ENCODE peak calls at places on chromosomes 3 and 15, in four cellular contexts. S, N, Y and X are unnamed samples.

GRCh38 chr3:194672876-194673275 is 885 bp upstream of the LSG1 start:
- DNase-seq in N (no peak), Y (no peak), S (no peak), X (no peak)

GRCh38 chr3:64995857-64996564 is 308.2 kb upstream of the ADAMTS9 start:
- DNase-seq in N (no peak), S (no peak), Y (no peak), X (no peak)

GRCh38 chr3:147582642-147583041 is 173.5 kb downstream of the ZIC1 start:
- DNase-seq in Y (no peak), S (no peak), N (no peak), X (no peak)

GRCh38 chr3:54758461-54758860 is 169.4 kb downstream of the LRTM1 start:
- DNase-seq in S (no peak), Y (no peak), N (no peak), X (no peak)

GRCh38 chr3:40911928-40912327 is 287.4 kb upstream of the CTNNB1 start:
- DNase-seq in S (no peak), N (no peak), Y (no peak), X (no peak)

GRCh38 chr3:162492446-162493081 is 996.0 kb downstream of the OTOL1 start:
- DNase-seq in S (no peak), Y (no peak), N (peak), X (no peak)

GRCh38 chr15:80118956-80119355 is 33.8 kb upstream of the FAH start:
- DNase-seq in S (no peak), Y (peak), N (no peak), X (no peak)

GRCh38 chr3:15637131-15637951 is 35.8 kb downstream of the BTD start:
- DNase-seq in S (no peak), Y (peak), N (no peak), X (no peak)

GRCh38 chr15:51126842-51127241 is 32.1 kb upstream of the TNFAIP8L3 start:
- DNase-seq in S (no peak), N (no peak), Y (no peak), X (no peak)

GRCh38 chr3:38460377-38461085 is 6.8 kb downstream of the ACVR2B start:
- DNase-seq in S (no peak), Y (peak), N (no peak), X (no peak)

GRCh38 chr3:194134231-194134756 is 1.7 kb upstream of the HES1 start:
- DNase-seq in S (peak), N (peak), Y (peak), X (peak)

GRCh38 chr3:177610677-177611654 is 413.7 kb upstream of the TBL1XR1 start:
- DNase-seq in Y (no peak), S (no peak), N (no peak), X (no peak)

GRCh38 chr15:90161946-90162345 is 39.2 kb upstream of the SEMA4B start:
- DNase-seq in N (no peak), S (no peak), Y (no peak), X (no peak)

GRCh38 chr15:69392352-69392751 is 21.8 kb upstream of the KIF23 start:
- DNase-seq in Y (no peak), N (no peak), S (no peak), X (no peak)

GRCh38 chr15:65054333-65055200 is 9.4 kb downstream of the SLC51B start:
- DNase-seq in S (no peak), Y (peak), N (peak), X (peak)

GRCh38 chr3:4343258-4343657 is 40.1 kb downstream of the SETMAR start:
- DNase-seq in Y (no peak), S (no peak), N (peak), X (no peak)

GRCh38 chr15:83200162-83200561 is 7.5 kb downstream of the HDGFL3 start:
- DNase-seq in S (no peak), N (peak), Y (no peak), X (no peak)

GRCh38 chr3:73431136-73431933 is 193.4 kb downstream of the PDZRN3 start:
- DNase-seq in N (no peak), Y (no peak), S (no peak), X (no peak)

GRCh38 chr3:58952128-58952917 is 97.5 kb downstream of the CFAP20DC start:
- DNase-seq in Y (no peak), N (no peak), S (no peak), X (no peak)

GRCh38 chr3:196666001-196666867 is 26.7 kb downstream of the NRROS start:
- DNase-seq in N (peak), S (no peak), Y (peak), X (no peak)

GRCh38 chr3:127107002-127107401 is 85.9 kb upstream of the PRR23E start:
- DNase-seq in Y (no peak), S (no peak), N (no peak), X (no peak)

GRCh38 chr3:190117995-190118394 is 2.7 kb downstream of the P3H2 start:
- DNase-seq in S (no peak), Y (no peak), N (no peak), X (no peak)

GRCh38 chr3:74302274-74302673 is 312.2 kb downstream of the CNTN3 start:
- DNase-seq in Y (no peak), S (no peak), N (no peak), X (no peak)

GRCh38 chr3:181712505-181713299 is 977 bp downstream of the SOX2 start:
- DNase-seq in S (no peak), N (no peak), Y (no peak), X (no peak)

GRCh38 chr3:195151866-195152526 is 119.0 kb downstream of the XXYLT1 start:
- DNase-seq in S (no peak), N (peak), Y (no peak), X (no peak)

GRCh38 chr15:57703387-57703786 is 3.1 kb upstream of the POLR2M start:
- DNase-seq in Y (no peak), N (peak), S (no peak), X (no peak)